ENCODE peak calls at places on chromosome 20, in ten cellular contexts. E is neuronal stem cell, O is pancreas, Y is sigmoid colon, H is stomach, K is coronary artery, Z is lower lobe of right lung, P is ovary, N is heart left ventricle, C is aorta. W is an unnamed sample.

GRCh38 chr20:32512047-32512385 is 73.1 kb downstream of the NOL4L start:
- DNase-seq in Z (no peak), K (no peak), O (no peak), N (no peak), Y (no peak), H (no peak), P (no peak), C (no peak), E (no peak), W (no peak)

GRCh38 chr20:37622728-37623127 is 71.1 kb upstream of the CTNNBL1 start:
- DNase-seq in N (no peak), K (no peak), P (no peak), E (no peak), Y (no peak), O (no peak), Z (no peak), H (no peak), C (no peak), W (no peak)

GRCh38 chr20:58642465-58642864 is 8.6 kb upstream of the STX16 start:
- DNase-seq in H (peak; percentile 8), E (no peak), K (peak; percentile 28), P (no peak), N (no peak), Z (no peak), O (no peak), C (no peak), Y (no peak), W (no peak)

GRCh38 chr20:52160805-52161204 is 30.8 kb downstream of the ZFP64 start:
- DNase-seq in N (no peak), K (no peak), C (no peak), Z (no peak), O (no peak), P (no peak), E (no peak), H (no peak), Y (no peak), W (no peak)

GRCh38 chr20:63828545-63828944 is 2.5 kb downstream of the ZBTB46 start:
- DNase-seq in O (no peak), C (no peak), K (no peak), H (no peak), N (no peak), P (no peak), Z (no peak), Y (no peak), E (no peak), W (no peak)

GRCh38 chr20:17854307-17854903 is 114.2 kb downstream of the SNX5 start:
- DNase-seq in Z (no peak), C (peak; percentile 62), H (peak; percentile 79), K (no peak), Y (no peak), P (peak; percentile 66), O (peak; percentile 60), N (no peak), E (no peak), W (peak; percentile 13)

GRCh38 chr20:10332656-10333421 is 101.2 kb downstream of the MKKS start:
- DNase-seq in K (no peak), E (no peak), N (no peak), Y (no peak), O (no peak), P (no peak), H (no peak), C (no peak), Z (no peak), W (no peak)

GRCh38 chr20:43925215-43925614 is 10.6 kb downstream of the TOX2 start:
- DNase-seq in Z (no peak), O (no peak), K (no peak), E (no peak), Y (no peak), P (no peak), H (no peak), N (no peak), C (no peak), W (no peak)

GRCh38 chr20:24470031-24470781 is 777 bp downstream of the SYNDIG1 start:
- DNase-seq in P (peak; percentile 20), E (peak; percentile 42), Y (peak; percentile 55), H (no peak), N (no peak), Z (no peak), O (no peak), C (no peak), K (no peak), W (peak; percentile 72)

GRCh38 chr20:18263723-18264122 is 24.6 kb upstream of the ZNF133 start:
- DNase-seq in K (no peak), H (peak; percentile 47), C (no peak), Y (no peak), Z (no peak), P (no peak), E (no peak), O (no peak), N (no peak), W (no peak)

GRCh38 chr20:57913156-57913930 is 203.5 kb upstream of the PMEPA1 start:
- DNase-seq in P (no peak), C (no peak), E (no peak), Z (no peak), N (no peak), O (no peak), Y (no peak), K (no peak), H (no peak), W (no peak)

GRCh38 chr20:46305973-46306360 is 2.3 kb downstream of the CDH22 start:
- DNase-seq in N (no peak), Y (no peak), E (no peak), Z (no peak), K (no peak), C (no peak), P (no peak), H (no peak), O (no peak), W (no peak)

GRCh38 chr20:35741892-35742740 is at the start of gene RBM39:
- DNase-seq in E (peak; percentile 100), O (peak; percentile 100), H (peak; percentile 100), C (peak; percentile 100), Z (peak; percentile 100), P (peak; percentile 99), N (peak; percentile 100), K (peak; percentile 100), Y (peak; percentile 100), W (peak; percentile 99)

GRCh38 chr20:35737865-35738333 is 4.2 kb downstream of the RBM39 start:
- DNase-seq in C (no peak), O (no peak), E (no peak), H (no peak), Z (no peak), P (no peak), N (no peak), Y (no peak), K (no peak), W (no peak)

GRCh38 chr20:35735828-35736470 is 6.1 kb downstream of the RBM39 start:
- DNase-seq in E (no peak), Y (no peak), Z (no peak), H (no peak), P (no peak), K (no peak), O (no peak), C (no peak), N (no peak), W (no peak)

GRCh38 chr20:35739294-35740163 is 2.5 kb downstream of the RBM39 start:
- DNase-seq in N (no peak), Z (no peak), H (no peak), P (no peak), E (no peak), Y (no peak), K (no peak), O (no peak), C (no peak), W (no peak)

GRCh38 chr20:35738410-35739179 is 3.5 kb downstream of the RBM39 start:
- DNase-seq in Z (no peak), K (no peak), C (no peak), E (no peak), N (no peak), H (no peak), O (no peak), P (no peak), Y (no peak), W (no peak)
- H3K27ac ChIP-seq in Z (no peak overlapping the region), K (peak overlapping the region; percentile 100), C (no peak overlapping the region), E (no peak overlapping the region), N (no peak overlapping the region), H (no peak overlapping the region), O (no peak overlapping the region), P (no peak overlapping the region), Y (no peak overlapping the region), W (no peak overlapping the region)

DNA sequence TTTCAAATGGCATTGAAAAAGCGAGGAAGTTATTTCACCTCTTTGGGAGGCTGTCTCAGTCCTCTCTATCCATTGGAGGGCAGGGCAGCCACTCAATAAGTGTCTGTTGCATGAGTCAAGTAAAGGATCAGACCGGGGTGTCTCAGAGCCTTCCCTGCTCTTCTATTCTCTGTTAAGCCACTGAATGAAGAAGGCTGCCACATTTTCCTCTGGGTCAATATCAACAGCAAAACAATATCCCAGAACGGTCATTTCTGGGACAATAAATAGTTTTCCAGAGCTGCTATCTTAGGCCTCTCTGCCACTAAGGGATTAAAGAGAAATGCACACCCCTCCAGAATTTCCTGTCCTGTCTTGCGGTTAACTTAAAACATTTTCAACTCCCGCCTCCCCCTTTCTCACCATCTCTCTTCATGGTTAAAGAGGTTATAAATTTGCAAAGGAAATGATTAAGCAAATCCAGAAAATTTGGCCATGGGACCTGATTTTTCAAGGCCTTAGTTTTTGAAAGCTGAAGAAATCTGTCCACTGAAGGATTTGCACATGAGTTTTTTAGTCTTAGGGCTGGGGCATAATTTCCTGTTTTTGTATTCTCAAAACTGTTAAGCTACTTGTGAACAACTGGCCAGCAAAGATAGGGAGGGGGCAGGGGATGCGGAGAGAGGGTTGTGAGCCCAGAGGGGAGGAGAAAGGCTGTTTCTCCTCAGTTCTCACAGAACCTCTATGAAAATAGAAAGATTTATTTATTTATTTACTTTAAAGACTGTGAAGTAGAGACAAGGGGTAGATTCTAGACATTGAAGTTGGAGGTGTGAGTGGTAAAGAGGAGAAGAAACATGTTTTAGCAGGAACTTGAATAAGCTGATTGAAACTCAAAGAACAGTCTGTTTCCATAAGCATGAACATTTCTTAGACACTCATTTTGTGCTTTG is 135.7 kb downstream of the BCAS1 start:
- DNase-seq in K (peak; percentile 26), E (no peak), Y (no peak), N (no peak), H (no peak), O (no peak), Z (no peak), C (peak; percentile 63), P (peak; percentile 48), W (no peak)
- H3K27ac ChIP-seq in K (peak overlapping the region; percentile 49), E (no peak overlapping the region), Y (peak overlapping the region; percentile 42), N (peak overlapping the region; percentile 91), H (peak overlapping the region; percentile 41), O (no peak overlapping the region), Z (peak overlapping the region; percentile 28), C (no peak overlapping the region), P (peak overlapping the region; percentile 41), W (peak overlapping the region; percentile 14)

DNA sequence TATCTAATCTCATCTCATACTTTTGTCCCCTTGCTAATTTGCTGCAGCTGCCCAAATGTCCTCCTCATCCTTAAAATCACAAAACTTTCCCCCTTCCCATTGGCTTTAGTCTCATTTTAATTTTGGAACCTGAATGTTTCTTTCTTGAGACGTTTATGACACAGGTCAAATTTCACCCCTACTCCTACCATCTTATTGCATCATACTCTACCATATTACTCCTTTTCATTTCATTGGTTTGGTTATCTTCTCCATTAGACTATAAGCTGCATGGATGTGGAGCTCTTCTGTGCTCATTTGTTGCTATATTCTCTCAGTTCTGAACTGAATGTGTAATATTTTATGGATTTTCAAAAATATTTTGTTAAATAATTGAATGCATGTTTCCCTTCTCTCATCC is 688.6 kb downstream of the CBLN4 start:
- DNase-seq in Z (no peak), N (no peak), C (no peak), K (no peak), E (no peak), O (no peak), H (no peak), P (no peak), Y (no peak), W (no peak)
- H3K27ac ChIP-seq in Z (no peak overlapping the region), N (no peak overlapping the region), C (no peak overlapping the region), K (no peak overlapping the region), E (no peak overlapping the region), O (no peak overlapping the region), H (no peak overlapping the region), P (no peak overlapping the region), Y (no peak overlapping the region), W (no peak overlapping the region)

GRCh38 chr20:48750941-48751620 is 76.7 kb downstream of the PREX1 start:
- DNase-seq in Y (no peak), O (no peak), N (peak; percentile 88), E (peak; percentile 92), Z (peak; percentile 82), P (no peak), C (peak; percentile 87), H (peak; percentile 51), K (no peak), W (peak; percentile 25)
- H3K27ac ChIP-seq in Y (no peak overlapping the region), O (no peak overlapping the region), N (peak overlapping the region; percentile 78), E (no peak overlapping the region), Z (peak overlapping the region; percentile 79), P (no peak overlapping the region), C (no peak overlapping the region), H (peak overlapping the region; percentile 41), K (no peak overlapping the region), W (peak overlapping the region; percentile 90)

W was measured in substantia nigra.